ENCODE peak calls at places on chromosomes 16 and 17, in four cellular contexts. G is naive thymus-derived CD8-positive, alpha-beta T cell; N is OCI-LY7; U is GF-D8. Y is an unnamed sample.

GRCh38 chr16:78122774-78123315 is 23.4 kb downstream of the WWOX start:
- DNase-seq in G (no peak), N (peak; percentile 63), U (peak; percentile 21), Y (no peak)

GRCh38 chr16:54407596-54407995 is 121.0 kb upstream of the IRX3 start:
- DNase-seq in G (no peak), N (no peak), U (no peak), Y (no peak)

GRCh38 chr17:11558681-11559234 is 39.5 kb upstream of the DNAH9 start:
- DNase-seq in G (no peak), N (no peak), U (no peak), Y (no peak)

GRCh38 chr16:2447920-2448583 is 11.9 kb upstream of the TEDC2 start:
- DNase-seq in G (no peak), N (no peak), U (no peak), Y (no peak)

GRCh38 chr17:79607941-79608728 is 2.7 kb downstream of the RBFOX3 start:
- DNase-seq in G (no peak), N (no peak), U (no peak), Y (no peak)

GRCh38 chr17:57773557-57773956 is 28.5 kb upstream of the CCDC182 start:
- DNase-seq in G (no peak), N (no peak), U (no peak), Y (no peak)

GRCh38 chr17:47705536-47706481 is 11.8 kb downstream of the TBKBP1 start:
- DNase-seq in G (peak; percentile 61), N (no peak), U (no peak), Y (no peak)

GRCh38 chr17:68512967-68513474 is 791 bp downstream of the PRKAR1A start:
- DNase-seq in G (no peak), N (peak; percentile 33), U (no peak), Y (no peak)

GRCh38 chr16:53022374-53022773 is 30.3 kb downstream of the CHD9NB start:
- DNase-seq in G (no peak), N (peak; percentile 25), U (no peak), Y (no peak)

GRCh38 chr16:4682616-4683254 is 10.6 kb upstream of the NUDT16L1 start:
- DNase-seq in G (peak; percentile 73), N (no peak), U (no peak), Y (peak; percentile 44)

GRCh38 chr17:18111330-18111971 is 2.9 kb downstream of the MYO15A start:
- DNase-seq in G (no peak), N (no peak), U (no peak), Y (no peak)